ENCODE peak calls at places on chromosomes 6 and 20, in eight cellular contexts. E is CD8-positive, alpha-beta memory T cell; N is CD4-positive, alpha-beta T cell; L is tibial artery; Y is SK-N-SH; R is esophagus squamous epithelium; B is uterus; W is effector memory CD4-positive, alpha-beta T cell. F is an unnamed sample.

GRCh38 chr20:32559753-32560380 is 25.3 kb downstream of the NOL4L start:
- DNase-seq in E (no peak), N (no peak), L (no peak), Y (peak; percentile 51), R (no peak), B (no peak), W (no peak), F (no peak)

GRCh38 chr6:137414599-137414998 is 79.6 kb downstream of the OLIG3 start:
- DNase-seq in E (no peak), N (no peak), L (no peak), Y (no peak), R (no peak), B (no peak), W (no peak), F (no peak)

GRCh38 chr6:132962936-132963579 is 148.7 kb downstream of the RPS12 start:
- DNase-seq in E (peak; percentile 21), N (peak; percentile 24), L (peak; percentile 46), Y (peak; percentile 51), R (no peak), B (peak; percentile 36), W (no peak), F (peak; percentile 56)

GRCh38 chr6:92023410-92023940 is 1395.9 kb downstream of the EPHA7 start:
- DNase-seq in E (no peak), N (no peak), L (no peak), Y (peak; percentile 52), R (no peak), B (no peak), W (no peak), F (no peak)

GRCh38 chr6:39952170-39952569 is 17.9 kb upstream of the MOCS1 start:
- DNase-seq in E (no peak), N (no peak), L (peak; percentile 47), Y (no peak), R (no peak), B (no peak), W (no peak), F (no peak)

GRCh38 chr6:109690373-109690739 is 646 bp downstream of the AK9 start:
- DNase-seq in E (peak; percentile 59), N (peak; percentile 58), L (peak; percentile 42), Y (peak; percentile 62), R (peak; percentile 9), B (peak; percentile 34), W (peak; percentile 25), F (peak; percentile 32)

GRCh38 chr6:107033136-107033535 is 5.1 kb downstream of the MTRES1 start:
- DNase-seq in E (no peak), N (no peak), L (no peak), Y (no peak), R (no peak), B (no peak), W (no peak), F (no peak)

GRCh38 chr6:159761135-159761872 is 541 bp upstream of the ACAT2 start:
- DNase-seq in E (no peak), N (no peak), L (peak; percentile 38), Y (peak; percentile 36), R (no peak), B (peak; percentile 42), W (no peak), F (peak; percentile 33)

GRCh38 chr20:10954137-10954840 is 280.5 kb upstream of the JAG1 start:
- DNase-seq in E (no peak), N (no peak), L (no peak), Y (no peak), R (no peak), B (no peak), W (no peak), F (no peak)

GRCh38 chr6:13397359-13398080 is 69.2 kb upstream of the TBC1D7 start:
- DNase-seq in E (no peak), N (no peak), L (no peak), Y (no peak), R (no peak), B (no peak), W (no peak), F (no peak)

GRCh38 chr20:56826971-56827645 is 198.0 kb downstream of the TFAP2C start:
- DNase-seq in E (no peak), N (no peak), L (no peak), Y (no peak), R (no peak), B (peak; percentile 30), W (no peak), F (no peak)

GRCh38 chr6:54014440-54014839 is 96.8 kb upstream of the MLIP start:
- DNase-seq in E (no peak), N (no peak), L (no peak), Y (no peak), R (no peak), B (no peak), W (no peak), F (no peak)

GRCh38 chr6:89599727-89600126 is 38.8 kb downstream of the LYRM2 start:
- DNase-seq in E (no peak), N (no peak), L (no peak), Y (no peak), R (no peak), B (no peak), W (no peak), F (no peak)

GRCh38 chr6:6994796-6995195 is 113.0 kb upstream of the RREB1 start:
- DNase-seq in E (no peak), N (no peak), L (no peak), Y (no peak), R (no peak), B (no peak), W (no peak), F (peak; percentile 66)

GRCh38 chr6:2738373-2738979 is 12.2 kb downstream of the MYLK4 start:
- DNase-seq in E (peak; percentile 40), N (peak; percentile 21), L (peak; percentile 27), Y (peak; percentile 55), R (no peak), B (no peak), W (no peak), F (peak; percentile 42)

DNA sequence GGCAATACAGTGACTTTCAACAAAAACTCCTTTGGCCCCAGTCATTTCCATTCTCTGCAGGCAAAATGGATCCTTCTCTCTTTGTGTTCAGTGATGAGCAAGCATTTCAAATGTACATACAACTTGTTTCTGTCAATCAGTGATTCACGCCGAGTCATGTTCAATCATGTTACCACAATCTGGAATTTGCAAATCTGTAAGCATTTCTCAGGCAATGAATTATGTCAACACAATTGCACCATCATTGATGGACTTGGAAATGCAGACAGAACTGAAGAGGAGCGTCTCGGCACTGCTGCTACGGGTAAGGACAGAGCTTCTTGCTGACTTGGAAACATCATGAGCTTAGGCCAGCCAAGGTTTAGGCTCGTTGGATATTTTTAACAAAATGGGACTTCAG is 132.8 kb upstream of the AGPAT4 start:
- DNase-seq in E (no peak), N (no peak), L (no peak), Y (no peak), R (no peak), B (no peak), W (no peak), F (no peak)
- H3K27ac ChIP-seq in E (no peak overlapping the region), N (no peak overlapping the region), L (no peak overlapping the region), Y (no peak overlapping the region), R (peak overlapping the region; percentile 48), B (no peak overlapping the region), W (no peak overlapping the region), F (no peak overlapping the region)

DNA sequence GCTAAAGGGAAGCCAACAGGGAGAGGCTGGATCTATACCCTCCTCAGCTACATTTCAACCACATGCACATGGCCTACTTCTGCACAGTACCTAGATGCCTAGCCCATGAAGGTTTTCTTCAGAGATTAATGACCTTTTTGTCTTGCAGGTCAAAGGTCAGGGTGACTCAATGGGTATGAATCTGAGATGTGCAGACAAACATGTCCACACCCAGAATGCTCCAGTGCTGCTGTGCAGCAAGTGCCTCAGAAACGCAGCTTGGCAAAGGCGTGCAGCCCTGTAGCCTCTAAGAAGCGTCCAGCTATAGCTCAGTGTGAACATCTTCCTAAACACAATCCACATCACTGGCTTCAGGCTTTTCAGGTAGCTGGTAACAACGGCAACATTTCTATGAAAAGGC is 24.4 kb downstream of the MAP1LC3A start:
- DNase-seq in E (no peak), N (no peak), L (no peak), Y (no peak), R (no peak), B (no peak), W (no peak), F (no peak)
- H3K27ac ChIP-seq in E (no peak overlapping the region), N (no peak overlapping the region), L (peak overlapping the region; percentile 61), Y (no peak overlapping the region), R (peak overlapping the region; percentile 42), B (no peak overlapping the region), W (no peak overlapping the region), F (peak overlapping the region; percentile 35)

GRCh38 chr6:36273802-36274201 is 3.9 kb downstream of the PNPLA1 start:
- DNase-seq in E (no peak), N (no peak), L (no peak), Y (no peak), R (no peak), B (no peak), W (no peak), F (no peak)

GRCh38 chr6:36280467-36280866 is 10.6 kb downstream of the PNPLA1 start:
- DNase-seq in E (no peak), N (no peak), L (no peak), Y (no peak), R (no peak), B (no peak), W (no peak), F (no peak)

GRCh38 chr6:36280983-36281382 is 11.1 kb downstream of the PNPLA1 start:
- DNase-seq in E (no peak), N (no peak), L (no peak), Y (no peak), R (no peak), B (no peak), W (no peak), F (no peak)

GRCh38 chr6:36276581-36277536 is 7.0 kb downstream of the PNPLA1 start:
- DNase-seq in E (no peak), N (no peak), L (no peak), Y (no peak), R (no peak), B (no peak), W (no peak), F (no peak)

DNA sequence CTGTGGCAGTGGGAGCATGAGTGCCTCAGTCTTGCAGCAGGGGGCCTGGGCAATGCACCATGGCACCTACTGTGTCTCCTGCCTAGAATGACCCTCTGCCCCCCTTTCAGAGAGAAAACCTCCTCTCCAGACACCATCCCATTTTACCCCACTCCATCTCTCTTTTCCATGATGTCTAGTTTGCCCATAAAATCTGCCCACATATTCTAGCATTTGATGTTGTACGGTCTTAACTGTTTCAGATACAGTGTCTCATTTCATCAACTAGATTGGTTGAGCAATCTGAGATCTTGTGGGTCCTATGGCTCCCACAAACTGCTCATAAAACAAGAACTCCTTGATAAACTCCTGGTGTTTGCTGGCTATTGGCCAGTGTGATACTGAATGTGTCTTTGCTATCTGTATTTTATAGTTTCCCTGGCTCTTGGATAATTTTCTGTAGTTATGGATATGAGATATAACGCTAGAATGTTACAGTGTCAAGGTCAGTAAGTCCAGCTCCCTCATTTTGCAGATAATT is 8.1 kb downstream of the PNPLA1 start:
- DNase-seq in E (no peak), N (no peak), L (no peak), Y (no peak), R (no peak), B (no peak), W (no peak), F (no peak)
- H3K27ac ChIP-seq in E (no peak overlapping the region), N (no peak overlapping the region), L (no peak overlapping the region), Y (no peak overlapping the region), R (no peak overlapping the region), B (no peak overlapping the region), W (no peak overlapping the region), F (no peak overlapping the region)

DNA sequence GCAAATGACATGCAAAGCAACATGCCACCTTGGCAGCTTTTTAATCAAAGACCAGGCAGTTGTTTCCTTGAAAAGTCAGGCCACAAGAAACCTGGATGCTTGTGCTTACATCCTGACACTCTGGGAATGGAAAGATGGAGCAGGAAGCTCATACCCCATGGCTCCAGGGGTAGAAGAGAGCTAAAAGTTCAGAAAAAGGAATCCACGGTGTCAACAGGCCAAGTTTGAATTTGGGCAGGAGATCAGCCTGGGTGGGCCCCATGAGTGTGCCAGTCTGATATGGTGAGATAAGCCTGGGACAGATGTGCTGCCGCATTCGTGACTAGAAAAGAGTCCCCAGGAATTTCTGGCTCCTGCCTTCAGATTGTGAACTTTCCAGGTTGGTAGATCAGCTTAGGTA is at the start of gene TSPO2:
- DNase-seq in E (no peak), N (no peak), L (no peak), Y (no peak), R (no peak), B (no peak), W (no peak), F (no peak)
- H3K27ac ChIP-seq in E (no peak within 1 kb of the TSS), N (no peak within 1 kb of the TSS), L (no peak within 1 kb of the TSS), Y (no peak within 1 kb of the TSS), R (no peak within 1 kb of the TSS), B (no peak within 1 kb of the TSS), W (no peak within 1 kb of the TSS), F (no peak within 1 kb of the TSS)

F was measured in heart right ventricle.